ENCODE peak calls at places on chromosomes 5 and 9, in seven cellular contexts. One of them, this sample, is unnamed.

GRCh38 chr9:109499061-109499630 is 1.0 kb upstream of the PTPN3 start:
- DNase-seq in IMR-90: no peak
- DNase-seq in testis: no peak
- DNase-seq in HL-60: no peak
- DNase-seq in CD8-positive, alpha-beta T cell: no peak
- DNase-seq in AG04449: no peak
- DNase-seq in brain microvascular endothelial cell: no peak
- DNase-seq in this sample: no peak

GRCh38 chr5:96633820-96634219 is 28.4 kb upstream of the CAST start:
- DNase-seq in IMR-90: peak; percentile 71
- DNase-seq in testis: no peak
- DNase-seq in HL-60: no peak
- DNase-seq in CD8-positive, alpha-beta T cell: no peak
- DNase-seq in AG04449: no peak
- DNase-seq in brain microvascular endothelial cell: no peak
- DNase-seq in this sample: no peak

GRCh38 chr5:34017254-34017653 is 9.4 kb upstream of the AMACR start:
- DNase-seq in IMR-90: no peak
- DNase-seq in testis: no peak
- DNase-seq in HL-60: no peak
- DNase-seq in CD8-positive, alpha-beta T cell: no peak
- DNase-seq in AG04449: no peak
- DNase-seq in brain microvascular endothelial cell: no peak
- DNase-seq in this sample: no peak

GRCh38 chr9:72864327-72864726 is 88.5 kb downstream of the ALDH1A1 start:
- DNase-seq in IMR-90: no peak
- DNase-seq in testis: no peak
- DNase-seq in HL-60: no peak
- DNase-seq in CD8-positive, alpha-beta T cell: no peak
- DNase-seq in AG04449: no peak
- DNase-seq in brain microvascular endothelial cell: no peak
- DNase-seq in this sample: no peak

GRCh38 chr9:133771486-133772482 is 33.6 kb upstream of the SARDH start:
- DNase-seq in IMR-90: no peak
- DNase-seq in testis: peak; percentile 13
- DNase-seq in HL-60: no peak
- DNase-seq in CD8-positive, alpha-beta T cell: no peak
- DNase-seq in AG04449: no peak
- DNase-seq in brain microvascular endothelial cell: no peak
- DNase-seq in this sample: no peak

GRCh38 chr9:104961238-104961637 is 33.3 kb upstream of the ABCA1 start:
- DNase-seq in IMR-90: peak; percentile 83
- DNase-seq in testis: no peak
- DNase-seq in HL-60: peak; percentile 42
- DNase-seq in CD8-positive, alpha-beta T cell: peak; percentile 17
- DNase-seq in AG04449: no peak
- DNase-seq in brain microvascular endothelial cell: peak; percentile 57
- DNase-seq in this sample: peak; percentile 61

GRCh38 chr9:94586814-94587213 is 6.8 kb downstream of the FBP2 start:
- DNase-seq in IMR-90: peak; percentile 36
- DNase-seq in testis: no peak
- DNase-seq in HL-60: no peak
- DNase-seq in CD8-positive, alpha-beta T cell: no peak
- DNase-seq in AG04449: no peak
- DNase-seq in brain microvascular endothelial cell: peak; percentile 35
- DNase-seq in this sample: peak; percentile 15

GRCh38 chr9:99807276-99807852 is 14.3 kb upstream of the NR4A3 start:
- DNase-seq in IMR-90: peak; percentile 59
- DNase-seq in testis: peak; percentile 82
- DNase-seq in HL-60: no peak
- DNase-seq in CD8-positive, alpha-beta T cell: peak; percentile 78
- DNase-seq in AG04449: no peak
- DNase-seq in brain microvascular endothelial cell: peak; percentile 61
- DNase-seq in this sample: peak; percentile 69

GRCh38 chr5:14900661-14901461 is 29.3 kb upstream of the ANKH start:
- DNase-seq in IMR-90: peak; percentile 86
- DNase-seq in testis: peak; percentile 38
- DNase-seq in HL-60: no peak
- DNase-seq in CD8-positive, alpha-beta T cell: no peak
- DNase-seq in AG04449: peak; percentile 79
- DNase-seq in brain microvascular endothelial cell: peak; percentile 71
- DNase-seq in this sample: peak; percentile 68

GRCh38 chr5:119521232-119521631 is 68.9 kb downstream of the HSD17B4 start:
- DNase-seq in IMR-90: no peak
- DNase-seq in testis: no peak
- DNase-seq in HL-60: no peak
- DNase-seq in CD8-positive, alpha-beta T cell: no peak
- DNase-seq in AG04449: no peak
- DNase-seq in brain microvascular endothelial cell: no peak
- DNase-seq in this sample: no peak

GRCh38 chr5:137192293-137192743 is 306.8 kb downstream of the SPOCK1 start:
- DNase-seq in IMR-90: peak; percentile 73
- DNase-seq in testis: peak; percentile 52
- DNase-seq in HL-60: no peak
- DNase-seq in CD8-positive, alpha-beta T cell: no peak
- DNase-seq in AG04449: no peak
- DNase-seq in brain microvascular endothelial cell: no peak
- DNase-seq in this sample: peak; percentile 5

GRCh38 chr5:31161772-31162171 is 31.7 kb upstream of the CDH6 start:
- DNase-seq in IMR-90: no peak
- DNase-seq in testis: no peak
- DNase-seq in HL-60: no peak
- DNase-seq in CD8-positive, alpha-beta T cell: no peak
- DNase-seq in AG04449: no peak
- DNase-seq in brain microvascular endothelial cell: peak; percentile 25
- DNase-seq in this sample: peak; percentile 28

GRCh38 chr5:180491496-180491895 is 2.7 kb upstream of the CNOT6 start:
- DNase-seq in IMR-90: no peak
- DNase-seq in testis: no peak
- DNase-seq in HL-60: no peak
- DNase-seq in CD8-positive, alpha-beta T cell: no peak
- DNase-seq in AG04449: no peak
- DNase-seq in brain microvascular endothelial cell: no peak
- DNase-seq in this sample: no peak

GRCh38 chr9:131320031-131320685 is 30.6 kb downstream of the PLPP7 start:
- DNase-seq in IMR-90: no peak
- DNase-seq in testis: peak; percentile 72
- DNase-seq in HL-60: no peak
- DNase-seq in CD8-positive, alpha-beta T cell: no peak
- DNase-seq in AG04449: no peak
- DNase-seq in brain microvascular endothelial cell: no peak
- DNase-seq in this sample: no peak

GRCh38 chr5:142008813-142009212 is 4.0 kb downstream of the GNPDA1 start:
- DNase-seq in IMR-90: no peak
- DNase-seq in testis: no peak
- DNase-seq in HL-60: no peak
- DNase-seq in CD8-positive, alpha-beta T cell: no peak
- DNase-seq in AG04449: no peak
- DNase-seq in brain microvascular endothelial cell: no peak
- DNase-seq in this sample: no peak

GRCh38 chr5:119361723-119362122 is 5.9 kb downstream of the TNFAIP8 start:
- DNase-seq in IMR-90: no peak
- DNase-seq in testis: no peak
- DNase-seq in HL-60: no peak
- DNase-seq in CD8-positive, alpha-beta T cell: no peak
- DNase-seq in AG04449: no peak
- DNase-seq in brain microvascular endothelial cell: no peak
- DNase-seq in this sample: no peak

GRCh38 chr5:133581348-133581747 is 31.0 kb downstream of the FSTL4 start:
- DNase-seq in IMR-90: no peak
- DNase-seq in testis: no peak
- DNase-seq in HL-60: no peak
- DNase-seq in CD8-positive, alpha-beta T cell: no peak
- DNase-seq in AG04449: no peak
- DNase-seq in brain microvascular endothelial cell: no peak
- DNase-seq in this sample: no peak

GRCh38 chr5:72015103-72015548 is 92.1 kb upstream of the MAP1B start:
- DNase-seq in IMR-90: peak; percentile 56
- DNase-seq in testis: peak; percentile 81
- DNase-seq in HL-60: no peak
- DNase-seq in CD8-positive, alpha-beta T cell: no peak
- DNase-seq in AG04449: no peak
- DNase-seq in brain microvascular endothelial cell: peak; percentile 90
- DNase-seq in this sample: peak; percentile 85

GRCh38 chr9:69801994-69802393 is 18.6 kb upstream of the CFAP95 start:
- DNase-seq in IMR-90: peak; percentile 12
- DNase-seq in testis: no peak
- DNase-seq in HL-60: no peak
- DNase-seq in CD8-positive, alpha-beta T cell: no peak
- DNase-seq in AG04449: no peak
- DNase-seq in brain microvascular endothelial cell: no peak
- DNase-seq in this sample: no peak

GRCh38 chr5:172941067-172941516 is 18.1 kb upstream of the RPL26L1 start:
- DNase-seq in IMR-90: no peak
- DNase-seq in testis: no peak
- DNase-seq in HL-60: no peak
- DNase-seq in CD8-positive, alpha-beta T cell: no peak
- DNase-seq in AG04449: no peak
- DNase-seq in brain microvascular endothelial cell: no peak
- DNase-seq in this sample: no peak

GRCh38 chr9:124313940-124314339 is 56.2 kb downstream of the NEK6 start:
- DNase-seq in IMR-90: no peak
- DNase-seq in testis: no peak
- DNase-seq in HL-60: no peak
- DNase-seq in CD8-positive, alpha-beta T cell: no peak
- DNase-seq in AG04449: no peak
- DNase-seq in brain microvascular endothelial cell: no peak
- DNase-seq in this sample: no peak

GRCh38 chr9:124308606-124309310 is 51.0 kb downstream of the NEK6 start:
- DNase-seq in IMR-90: no peak
- DNase-seq in testis: no peak
- DNase-seq in HL-60: no peak
- DNase-seq in CD8-positive, alpha-beta T cell: no peak
- DNase-seq in AG04449: no peak
- DNase-seq in brain microvascular endothelial cell: no peak
- DNase-seq in this sample: no peak

GRCh38 chr9:124312290-124313265 is 54.8 kb downstream of the NEK6 start:
- DNase-seq in IMR-90: no peak
- DNase-seq in testis: no peak
- DNase-seq in HL-60: no peak
- DNase-seq in CD8-positive, alpha-beta T cell: no peak
- DNase-seq in AG04449: no peak
- DNase-seq in brain microvascular endothelial cell: no peak
- DNase-seq in this sample: no peak

GRCh38 chr9:124309665-124310064 is 51.9 kb downstream of the NEK6 start:
- DNase-seq in IMR-90: peak; percentile 99
- DNase-seq in testis: no peak
- DNase-seq in HL-60: no peak
- DNase-seq in CD8-positive, alpha-beta T cell: no peak
- DNase-seq in AG04449: peak; percentile 85
- DNase-seq in brain microvascular endothelial cell: peak; percentile 99
- DNase-seq in this sample: peak; percentile 98

GRCh38 chr9:124311283-124311682 is 53.5 kb downstream of the NEK6 start:
- DNase-seq in IMR-90: no peak
- DNase-seq in testis: no peak
- DNase-seq in HL-60: no peak
- DNase-seq in CD8-positive, alpha-beta T cell: no peak
- DNase-seq in AG04449: no peak
- DNase-seq in brain microvascular endothelial cell: no peak
- DNase-seq in this sample: no peak
- TF ChIP-seq CTCF in IMR-90: no peak
- TF ChIP-seq CTCF in testis: no peak
- TF ChIP-seq CTCF in HL-60: no peak
- TF ChIP-seq CTCF in CD8-positive, alpha-beta T cell: no peak
- TF ChIP-seq CTCF in AG04449: no peak
- TF ChIP-seq CTCF in brain microvascular endothelial cell: peak; percentile 21
- TF ChIP-seq CTCF in this sample: no peak

GRCh38 chr9:124017929-124018730 is 6.6 kb downstream of the LHX2 start:
- DNase-seq in IMR-90: no peak
- DNase-seq in testis: no peak
- DNase-seq in HL-60: no peak
- DNase-seq in CD8-positive, alpha-beta T cell: no peak
- DNase-seq in AG04449: no peak
- DNase-seq in brain microvascular endothelial cell: no peak
- DNase-seq in this sample: no peak

GRCh38 chr9:124019771-124020519 is 8.4 kb downstream of the LHX2 start:
- DNase-seq in IMR-90: no peak
- DNase-seq in testis: no peak
- DNase-seq in HL-60: no peak
- DNase-seq in CD8-positive, alpha-beta T cell: no peak
- DNase-seq in AG04449: no peak
- DNase-seq in brain microvascular endothelial cell: no peak
- DNase-seq in this sample: no peak

GRCh38 chr9:124020520-124021384 is 9.2 kb downstream of the LHX2 start:
- DNase-seq in IMR-90: no peak
- DNase-seq in testis: no peak
- DNase-seq in HL-60: no peak
- DNase-seq in CD8-positive, alpha-beta T cell: no peak
- DNase-seq in AG04449: no peak
- DNase-seq in brain microvascular endothelial cell: no peak
- DNase-seq in this sample: no peak

GRCh38 chr9:124017064-124017928 is 5.7 kb downstream of the LHX2 start:
- DNase-seq in IMR-90: no peak
- DNase-seq in testis: no peak
- DNase-seq in HL-60: no peak
- DNase-seq in CD8-positive, alpha-beta T cell: no peak
- DNase-seq in AG04449: no peak
- DNase-seq in brain microvascular endothelial cell: no peak
- DNase-seq in this sample: no peak

GRCh38 chr9:124018731-124019697 is 7.4 kb downstream of the LHX2 start:
- DNase-seq in IMR-90: no peak
- DNase-seq in testis: no peak
- DNase-seq in HL-60: no peak
- DNase-seq in CD8-positive, alpha-beta T cell: no peak
- DNase-seq in AG04449: no peak
- DNase-seq in brain microvascular endothelial cell: no peak
- DNase-seq in this sample: no peak
- H3K4me3 ChIP-seq in IMR-90: no peak overlapping the region
- H3K4me3 ChIP-seq in testis: no peak overlapping the region
- H3K4me3 ChIP-seq in HL-60: no peak overlapping the region
- H3K4me3 ChIP-seq in CD8-positive, alpha-beta T cell: no peak overlapping the region
- H3K4me3 ChIP-seq in AG04449: no peak overlapping the region
- H3K4me3 ChIP-seq in brain microvascular endothelial cell: no peak overlapping the region
- H3K4me3 ChIP-seq in this sample: no peak overlapping the region

DNA sequence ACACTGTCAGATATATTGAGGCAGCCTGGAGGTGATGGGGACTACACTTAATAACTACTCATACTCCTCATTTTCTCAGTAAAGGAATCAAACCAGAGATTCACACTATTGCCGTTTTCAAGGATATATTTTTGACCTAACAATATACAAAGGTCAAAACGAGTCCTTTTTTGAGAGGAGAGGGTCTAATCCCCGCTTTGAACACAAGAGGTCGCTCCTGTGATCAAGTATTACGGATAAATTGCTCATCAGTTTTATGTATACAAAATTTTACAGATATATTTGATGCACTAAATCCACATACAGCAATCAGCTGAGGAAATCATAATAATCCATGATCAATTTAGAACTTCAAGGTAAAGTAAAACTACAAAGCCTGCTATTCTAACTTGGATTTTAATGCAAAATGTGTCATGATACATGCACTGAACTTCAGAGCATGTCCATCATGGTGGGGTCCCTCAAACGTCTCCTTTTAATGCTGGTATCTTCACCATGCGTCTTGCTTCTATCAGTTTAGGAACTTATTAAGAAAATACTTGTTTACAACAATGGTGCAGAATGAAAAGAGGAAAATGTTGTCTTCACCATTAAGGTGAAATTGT is 2.5 kb upstream of the ISL1 start:
- DNase-seq in IMR-90: peak; percentile 4
- DNase-seq in testis: peak; percentile 60
- DNase-seq in HL-60: no peak
- DNase-seq in CD8-positive, alpha-beta T cell: no peak
- DNase-seq in AG04449: no peak
- DNase-seq in brain microvascular endothelial cell: peak; percentile 13
- DNase-seq in this sample: no peak
- TF ChIP-seq CTCF in IMR-90: peak; percentile 48
- TF ChIP-seq CTCF in testis: no peak
- TF ChIP-seq CTCF in HL-60: peak; percentile 54
- TF ChIP-seq CTCF in CD8-positive, alpha-beta T cell: no peak
- TF ChIP-seq CTCF in AG04449: peak; percentile 37
- TF ChIP-seq CTCF in brain microvascular endothelial cell: peak; percentile 69
- TF ChIP-seq CTCF in this sample: peak; percentile 65

GRCh38 chr5:77492653-77493000 is 511 bp upstream of the WDR41 start:
- DNase-seq in IMR-90: no peak
- DNase-seq in testis: no peak
- DNase-seq in HL-60: no peak
- DNase-seq in CD8-positive, alpha-beta T cell: no peak
- DNase-seq in AG04449: no peak
- DNase-seq in brain microvascular endothelial cell: no peak
- DNase-seq in this sample: no peak
- H3K4me3 ChIP-seq in IMR-90: peak overlapping the region; percentile 42
- H3K4me3 ChIP-seq in testis: no peak overlapping the region
- H3K4me3 ChIP-seq in HL-60: no peak overlapping the region
- H3K4me3 ChIP-seq in CD8-positive, alpha-beta T cell: peak overlapping the region; percentile 79
- H3K4me3 ChIP-seq in AG04449: peak overlapping the region; percentile 88
- H3K4me3 ChIP-seq in brain microvascular endothelial cell: peak overlapping the region; percentile 38
- H3K4me3 ChIP-seq in this sample: peak overlapping the region; percentile 30